ENCODE peak calls at places on chromosomes 3 and 15, in eight cellular contexts. A is WTC11, B is kidney tubule cell, O is AG09319, C is mucosa of gallbladder, R is KG1, G is GM23248, S is activated T-cell treated with anti-CD3 and anti-CD28 coated beads for 1 hour. K is an unnamed sample.

GRCh38 chr15:52255008-52255407 is 40.6 kb downstream of the MYO5C start:
- DNase-seq in O (no peak), G (peak), C (no peak), R (no peak), A (no peak), B (peak), S (no peak), K (no peak)

GRCh38 chr3:134480546-134480945 is 5.2 kb downstream of the ANAPC13 start:
- DNase-seq in B (no peak), R (no peak), A (no peak), G (peak), C (no peak), O (no peak), S (no peak), K (no peak)

GRCh38 chr3:152879130-152879789 is 44.3 kb downstream of the P2RY1 start:
- DNase-seq in A (no peak), B (no peak), S (no peak), C (no peak), R (no peak), O (no peak), G (no peak), K (no peak)

GRCh38 chr3:99920530-99921376 is 103.1 kb downstream of the CMSS1 start:
- DNase-seq in R (no peak), C (peak), G (peak), B (peak), O (no peak), S (no peak), A (peak), K (no peak)

GRCh38 chr3:136919799-136920580 is 37.8 kb upstream of the IL20RB start:
- DNase-seq in S (no peak), G (no peak), C (no peak), A (no peak), R (no peak), B (no peak), O (no peak), K (no peak)

GRCh38 chr3:172658344-172659245 is 52.3 kb downstream of the NCEH1 start:
- DNase-seq in R (no peak), B (peak), A (peak), G (peak), C (peak), S (no peak), O (peak), K (no peak)

GRCh38 chr15:89575656-89576416 is 567 bp downstream of the TICRR start:
- DNase-seq in A (peak), R (no peak), C (no peak), O (no peak), B (peak), G (peak), S (no peak), K (peak)

GRCh38 chr3:86991482-86991815 is 500 bp upstream of the VGLL3 start:
- DNase-seq in G (peak), B (no peak), C (no peak), S (no peak), A (no peak), O (no peak), R (no peak), K (no peak)

GRCh38 chr3:127454051-127454450 is 136.5 kb downstream of the TPRA1 start:
- DNase-seq in G (no peak), B (no peak), O (no peak), C (no peak), R (no peak), A (no peak), S (no peak), K (no peak)